ENCODE peak calls at places on chromosome 16, in seven cellular contexts. Q is adrenal gland; H is NCI-H1092 treated with DMSO at 0.1 percent for 48 hours; S is substantia nigra; G is A549; C is stimulated activated CD8-positive, alpha-beta memory T cell treated with anti-CD3 and anti-CD28 coated beads, Interleukin-2, amount 100 ng/mL, for 48 hours; W is stimulated activated naive CD8-positive, alpha-beta T cell treated with anti-CD3 and anti-CD28 coated beads, Interleukin-15, amount 100 ng/mL, for 72 hours. T is an unnamed sample.

GRCh38 chr16:68737730-68738590 is 868 bp downstream of the CDH1 start:
- DNase-seq in Q (no peak), H (peak; percentile 16), S (no peak), G (peak; percentile 61), C (no peak), W (no peak), T (no peak)

GRCh38 chr16:57528499-57529323 is 7.7 kb downstream of the CCDC102A start:
- DNase-seq in Q (peak; percentile 9), H (no peak), S (no peak), G (no peak), C (no peak), W (no peak), T (no peak)

GRCh38 chr16:82761236-82761635 is 134.5 kb downstream of the CDH13 start:
- DNase-seq in Q (peak; percentile 39), H (no peak), S (no peak), G (no peak), C (no peak), W (no peak), T (no peak)

GRCh38 chr16:1019234-1019933 is 37.8 kb downstream of the SOX8 start:
- DNase-seq in Q (no peak), H (no peak), S (peak; percentile 77), G (no peak), C (no peak), W (no peak), T (no peak)

GRCh38 chr16:85517780-85518179 is 95.3 kb upstream of the GSE1 start:
- DNase-seq in Q (no peak), H (no peak), S (no peak), G (no peak), C (no peak), W (no peak), T (no peak)

GRCh38 chr16:87076950-87077749 is 240.0 kb downstream of the C16orf95 start:
- DNase-seq in Q (peak; percentile 25), H (no peak), S (no peak), G (peak; percentile 79), C (peak; percentile 36), W (peak; percentile 35), T (peak; percentile 57)

GRCh38 chr16:31695667-31696066 is 168.0 kb downstream of the AHSP start:
- DNase-seq in Q (no peak), H (no peak), S (no peak), G (no peak), C (no peak), W (no peak), T (peak; percentile 19)

GRCh38 chr16:1794221-1794871 is 841 bp upstream of the IGFALS start:
- DNase-seq in Q (no peak), H (no peak), S (no peak), G (no peak), C (no peak), W (no peak), T (no peak)

GRCh38 chr16:19086322-19087199 is 19.1 kb downstream of the COQ7 start:
- DNase-seq in Q (peak; percentile 79), H (peak; percentile 74), S (peak; percentile 84), G (peak; percentile 97), C (peak; percentile 67), W (peak; percentile 83), T (peak; percentile 74)

GRCh38 chr16:1527836-1528811 is 5.3 kb upstream of the TMEM204 start:
- DNase-seq in Q (peak; percentile 82), H (no peak), S (no peak), G (no peak), C (no peak), W (no peak), T (no peak)

GRCh38 chr16:83475108-83475507 is 332.7 kb upstream of the HSBP1 start:
- DNase-seq in Q (no peak), H (no peak), S (no peak), G (no peak), C (no peak), W (no peak), T (no peak)

GRCh38 chr16:24671455-24671954 is 57.9 kb upstream of the TNRC6A start:
- DNase-seq in Q (peak; percentile 18), H (no peak), S (peak; percentile 22), G (no peak), C (no peak), W (no peak), T (no peak)

GRCh38 chr16:55701442-55702319 is 45.9 kb downstream of the SLC6A2 start:
- DNase-seq in Q (peak; percentile 57), H (peak; percentile 43), S (peak; percentile 54), G (peak; percentile 47), C (peak; percentile 7), W (peak; percentile 34), T (peak; percentile 30)

GRCh38 chr16:79093554-79093967 is 507.0 kb downstream of the MAF start:
- DNase-seq in Q (peak; percentile 18), H (no peak), S (peak; percentile 33), G (no peak), C (peak; percentile 41), W (no peak), T (no peak)

GRCh38 chr16:69311533-69312388 is 611 bp downstream of the VPS4A start:
- DNase-seq in Q (peak; percentile 42), H (peak; percentile 29), S (no peak), G (peak; percentile 58), C (peak; percentile 37), W (no peak), T (peak; percentile 58)

GRCh38 chr16:88817785-88818609 is 6.3 kb upstream of the APRT start:
- DNase-seq in Q (no peak), H (no peak), S (no peak), G (no peak), C (no peak), W (no peak), T (no peak)

GRCh38 chr16:53864819-53865491 is 161.0 kb downstream of the FTO start:
- DNase-seq in Q (no peak), H (no peak), S (no peak), G (peak; percentile 4), C (no peak), W (no peak), T (no peak)

GRCh38 chr16:11737678-11738077 is 5.0 kb downstream of the TXNDC11 start:
- DNase-seq in Q (no peak), H (no peak), S (no peak), G (no peak), C (no peak), W (no peak), T (no peak)

GRCh38 chr16:21223787-21224186 is 9.7 kb upstream of the ANKS4B start:
- DNase-seq in Q (no peak), H (no peak), S (no peak), G (no peak), C (no peak), W (no peak), T (no peak)

GRCh38 chr16:4578961-4579530 is 22.9 kb downstream of the C16orf96 start:
- DNase-seq in Q (no peak), H (peak; percentile 16), S (no peak), G (no peak), C (no peak), W (no peak), T (no peak)

GRCh38 chr16:67026570-67026969 is 2.4 kb upstream of the CBFB start:
- DNase-seq in Q (no peak), H (no peak), S (no peak), G (no peak), C (no peak), W (no peak), T (no peak)

GRCh38 chr16:58047557-58048348 is 22.2 kb downstream of the MMP15 start:
- DNase-seq in Q (no peak), H (no peak), S (no peak), G (no peak), C (no peak), W (no peak), T (no peak)

GRCh38 chr16:48420437-48420836 is 35.2 kb upstream of the SIAH1 start:
- DNase-seq in Q (no peak), H (no peak), S (no peak), G (no peak), C (no peak), W (no peak), T (no peak)

GRCh38 chr16:85479972-85480726 is 133.0 kb upstream of the GSE1 start:
- DNase-seq in Q (no peak), H (peak; percentile 68), S (no peak), G (peak; percentile 67), C (no peak), W (no peak), T (no peak)

T was measured in GM19239.